ENCODE peak calls at places on chromosomes 4 and X, in five cellular contexts. A is mammary epithelial cell, B is breast epithelium, I is PC-9, F is H9. W is an unnamed sample.

GRCh38 chr4:140049924-140050681 is 103.9 kb downstream of the MAML3 start:
- DNase-seq in B (no peak), A (no peak), F (peak), I (no peak), W (peak)

GRCh38 chr4:101284546-101284945 is 62.8 kb downstream of the PPP3CA start:
- DNase-seq in B (no peak), I (peak), A (no peak), F (no peak), W (no peak)

GRCh38 chrX:129961180-129962083 is 21.0 kb upstream of the BCORL1 start:
- DNase-seq in B (peak), F (peak), A (peak), I (peak), W (peak)

GRCh38 chr4:183503497-183504063 is 1.3 kb upstream of the ING2 start:
- DNase-seq in I (no peak), B (no peak), F (no peak), A (no peak), W (no peak)

GRCh38 chr4:172143605-172144314 is 330.6 kb downstream of the GALNTL6 start:
- DNase-seq in I (no peak), A (no peak), F (no peak), B (no peak), W (peak)

GRCh38 chrX:7261672-7262332 is 113.8 kb upstream of the PUDP start:
- DNase-seq in A (no peak), B (no peak), F (no peak), I (no peak), W (no peak)

GRCh38 chr4:157204634-157205244 is 15.8 kb upstream of the GRIA2 start:
- DNase-seq in A (no peak), B (no peak), I (no peak), F (peak), W (peak)

GRCh38 chr4:137692205-137692604 is 159.9 kb upstream of the PCDH18 start:
- DNase-seq in B (no peak), F (no peak), I (no peak), A (no peak), W (no peak)

GRCh38 chr4:112647785-112648184 is 10.8 kb downstream of the LARP7 start:
- DNase-seq in I (no peak), F (no peak), B (no peak), A (no peak), W (peak)

GRCh38 chr4:36235306-36235705 is 9.0 kb downstream of the ARAP2 start:
- DNase-seq in F (peak), A (peak), B (no peak), I (peak), W (peak)

GRCh38 chr4:55554453-55555030 is 7.8 kb upstream of the CLOCK start:
- DNase-seq in F (no peak), I (no peak), B (no peak), A (no peak), W (peak)

GRCh38 chrX:39499996-39500395 is 597.8 kb downstream of the BCOR start:
- DNase-seq in I (no peak), F (no peak), B (no peak), A (no peak), W (no peak)

GRCh38 chr4:120540625-120541024 is 381.9 kb downstream of the PRDM5 start:
- DNase-seq in B (no peak), I (no peak), F (no peak), A (no peak), W (no peak)

GRCh38 chrX:2185341-2186082 is 315.3 kb downstream of the DHRSX start:
- DNase-seq in A (no peak), B (no peak), F (no peak), I (no peak), W (peak)

GRCh38 chr4:98516042-98516440 is 142.4 kb downstream of the TSPAN5 start:
- DNase-seq in A (peak), I (no peak), B (no peak), F (no peak), W (peak)

DNA sequence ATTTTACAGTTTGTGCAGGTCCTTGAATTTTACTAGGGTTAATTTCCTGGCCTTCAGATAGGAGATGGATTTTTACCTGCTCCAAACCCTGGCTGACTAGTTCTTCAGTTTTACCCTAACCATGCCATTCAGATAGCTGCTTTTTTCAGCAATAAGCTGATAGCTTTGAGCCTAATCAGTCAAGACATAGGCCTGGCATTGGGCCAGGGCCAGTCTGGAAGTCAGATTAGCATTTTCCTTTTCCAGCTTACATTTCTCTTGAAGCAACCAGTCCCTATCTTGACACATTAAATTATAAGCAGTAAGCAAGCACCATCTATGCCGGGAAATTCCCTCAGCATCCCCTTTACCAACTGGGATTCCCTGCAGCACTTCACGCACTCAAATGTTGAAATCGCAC is 177.1 kb downstream of the ADGRA3 start:
- DNase-seq in B (no peak), A (no peak), I (no peak), F (no peak), W (no peak)
- H3K27ac ChIP-seq in B (no peak), A (no peak), I (no peak), F (no peak), W (no peak)

GRCh38 chr4:176036585-176037205 is 28.9 kb upstream of the WDR17 start:
- DNase-seq in F (no peak), I (no peak), A (no peak), B (no peak), W (no peak)
- H3K27ac ChIP-seq in F (no peak), I (no peak), A (no peak), B (no peak), W (no peak)

GRCh38 chr4:10020871-10021676 is at the start of gene SLC2A9:
- DNase-seq in A (peak), B (peak), F (peak), I (no peak), W (no peak)
- H3K27ac ChIP-seq in A (peak), B (peak), F (no peak), I (no peak), W (no peak)

GRCh38 chr4:75699299-75699698 is 25.1 kb upstream of the USO1 start:
- DNase-seq in B (no peak), A (no peak), F (no peak), I (no peak), W (no peak)

GRCh38 chr4:75696551-75696950 is 23.3 kb upstream of the G3BP2 start:
- DNase-seq in B (no peak), A (no peak), I (no peak), F (no peak), W (no peak)

GRCh38 chr4:75698162-75698962 is 25.2 kb upstream of the G3BP2 start:
- DNase-seq in F (no peak), I (no peak), A (no peak), B (no peak), W (peak)

GRCh38 chr4:75696036-75696435 is 22.8 kb upstream of the G3BP2 start:
- DNase-seq in A (no peak), I (no peak), B (no peak), F (no peak), W (no peak)

DNA sequence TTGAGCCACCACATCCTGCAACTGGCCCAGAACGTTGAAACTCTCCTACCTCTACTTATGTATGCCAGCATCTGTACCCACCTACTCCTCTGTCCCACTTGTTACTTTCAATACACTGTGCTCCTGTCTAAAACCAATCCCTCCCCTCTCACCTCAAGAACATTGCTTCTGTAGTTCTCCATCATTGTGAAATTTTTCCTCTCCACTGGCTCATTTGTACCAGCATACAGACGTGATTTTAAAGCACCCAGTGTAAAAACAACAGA is 25.5 kb upstream of the USO1 start:
- DNase-seq in F (no peak), A (no peak), B (no peak), I (no peak), W (no peak)
- H3K27ac ChIP-seq in F (no peak), A (no peak), B (no peak), I (no peak), W (no peak)

GRCh38 chr4:189355590-189355989 is 585.1 kb upstream of the FRG1 start:
- DNase-seq in A (no peak), I (no peak), B (no peak), F (no peak), W (no peak)
- H3K27ac ChIP-seq in A (no peak), I (no peak), B (no peak), F (no peak), W (no peak)

GRCh38 chr4:129111919-129112318 is 16.0 kb downstream of the C4orf33 start:
- DNase-seq in A (no peak), I (no peak), B (no peak), F (no peak), W (no peak)
- H3K27ac ChIP-seq in A (no peak), I (no peak), B (no peak), F (no peak), W (no peak)

GRCh38 chr4:169282429-169283113 is 11.8 kb upstream of the SH3RF1 start:
- DNase-seq in A (peak), B (no peak), I (peak), F (no peak), W (no peak)
- H3K27ac ChIP-seq in A (peak), B (no peak), I (peak), F (no peak), W (no peak)

DNA sequence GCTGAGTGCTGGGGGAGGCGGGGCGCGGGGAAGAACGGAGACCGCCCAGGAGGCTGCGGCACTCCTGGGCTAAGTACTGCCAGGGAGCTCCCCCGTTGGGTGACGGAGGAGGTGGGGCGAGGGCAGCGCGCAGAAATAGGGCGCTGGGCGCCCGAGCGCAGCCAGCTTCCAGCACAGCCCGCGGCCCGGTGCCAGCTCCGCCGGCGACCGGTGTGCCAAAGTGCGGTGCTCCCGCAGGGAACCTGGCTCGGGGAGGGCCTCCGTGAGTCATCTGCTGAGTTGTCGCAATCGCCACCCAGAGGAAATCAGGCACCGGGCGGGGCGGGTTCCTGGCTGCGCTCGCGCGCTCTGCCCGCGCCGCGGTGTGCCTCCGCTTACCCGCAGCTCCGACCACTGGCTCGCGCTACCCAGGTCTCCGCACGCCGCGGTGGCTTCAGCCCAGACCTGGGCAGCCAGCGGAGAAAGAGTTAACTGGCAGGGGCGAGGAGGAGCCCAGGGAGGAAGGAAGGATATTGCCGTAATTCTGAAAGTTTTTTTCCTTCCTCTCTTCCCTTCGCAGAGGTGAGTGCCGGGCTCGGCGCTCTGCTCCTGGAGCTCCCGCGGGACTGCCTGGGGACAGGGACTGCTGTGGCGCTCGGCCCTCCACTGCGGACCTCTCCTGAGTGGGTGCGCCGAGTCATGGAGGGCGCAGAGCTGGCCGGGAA is at the start of gene GPAT3:
- DNase-seq in B (peak), A (peak), I (peak), F (peak), W (peak)
- H3K27ac ChIP-seq in B (peak), A (peak), I (peak), F (no peak), W (no peak)

GRCh38 chr4:22645481-22646182 is 47.1 kb upstream of the GBA3 start:
- DNase-seq in F (no peak), B (no peak), I (no peak), A (no peak), W (no peak)
- H3K27ac ChIP-seq in F (no peak), B (no peak), I (no peak), A (no peak), W (no peak)

GRCh38 chr4:76705497-76705896 is 192.4 kb downstream of the SOWAHB start:
- DNase-seq in I (no peak), B (no peak), F (no peak), A (no peak), W (no peak)
- H3K27ac ChIP-seq in I (peak), B (peak), F (no peak), A (peak), W (no peak)